ENCODE peak calls at places on chromosomes 4 and X, in nine cellular contexts. S is GM10248; P is endothelial cell; Q is GM12865; V is body of pancreas; N is nephron progenitor cell; D is fibroblast of pulmonary artery; T is CD8-positive, alpha-beta T cell; U is upper lobe of right lung. X is an unnamed sample.

GRCh38 chrX:51795136-51795535 is 51.9 kb downstream of the GSPT2 start:
- DNase-seq in V (no peak), D (no peak), N (no peak), S (no peak), P (no peak), T (no peak), U (no peak), Q (no peak), X (no peak)

GRCh38 chr4:141246243-141246642 is 25.5 kb downstream of the ZNF330 start:
- DNase-seq in U (no peak), N (no peak), D (peak), Q (no peak), V (no peak), P (no peak), S (no peak), T (no peak), X (no peak)

GRCh38 chr4:77095101-77095826 is 19.5 kb upstream of the CCNI start:
- DNase-seq in S (peak), Q (peak), N (peak), T (peak), D (peak), U (peak), V (peak), P (peak), X (peak)

GRCh38 chrX:9498236-9498635 is 33.4 kb downstream of the TBL1X start:
- DNase-seq in Q (no peak), T (no peak), D (no peak), U (no peak), P (no peak), N (no peak), S (no peak), V (no peak), X (no peak)

GRCh38 chr4:113028074-113028473 is 21.4 kb upstream of the ANK2 start:
- DNase-seq in U (no peak), N (no peak), D (no peak), S (no peak), P (no peak), Q (no peak), T (no peak), V (no peak), X (no peak)

GRCh38 chr4:19494958-19495357 is 756.7 kb upstream of the SLIT2 start:
- DNase-seq in T (no peak), Q (no peak), V (no peak), D (no peak), P (no peak), S (no peak), U (no peak), N (no peak), X (no peak)

GRCh38 chrX:350148-350533 is 31.5 kb upstream of the GTPBP6 start:
- DNase-seq in N (no peak), T (no peak), P (no peak), S (no peak), Q (no peak), D (no peak), U (no peak), V (no peak), X (no peak)

GRCh38 chr4:18767921-18768320 is 746.4 kb upstream of the LCORL start:
- DNase-seq in T (no peak), U (no peak), S (no peak), N (no peak), D (no peak), P (no peak), V (no peak), Q (no peak), X (no peak)

GRCh38 chr4:42555828-42556227 is 101.1 kb downstream of the ATP8A1 start:
- DNase-seq in S (no peak), V (no peak), N (no peak), T (no peak), D (peak), U (no peak), P (no peak), Q (no peak), X (no peak)

GRCh38 chr4:9952415-9952950 is 68.8 kb downstream of the SLC2A9 start:
- DNase-seq in V (no peak), N (no peak), U (no peak), S (no peak), T (no peak), Q (no peak), P (no peak), D (peak), X (no peak)

GRCh38 chr4:72701987-72702819 is 133.2 kb upstream of the ADAMTS3 start:
- DNase-seq in V (peak), Q (peak), P (peak), T (no peak), U (no peak), N (peak), D (peak), S (peak), X (peak)

GRCh38 chrX:4314586-4314985 is 601.1 kb upstream of the PRKX start:
- DNase-seq in D (no peak), S (no peak), N (no peak), V (no peak), T (no peak), U (no peak), P (no peak), Q (no peak), X (no peak)

GRCh38 chr4:135050086-135050717 is 848.6 kb upstream of the PABPC4L start:
- DNase-seq in Q (no peak), D (peak), V (no peak), S (no peak), N (no peak), T (no peak), P (no peak), U (no peak), X (no peak)

GRCh38 chrX:38215141-38215540 is 5.5 kb downstream of the SRPX start:
- DNase-seq in P (no peak), T (no peak), S (no peak), Q (no peak), D (peak), U (no peak), N (no peak), V (no peak), X (no peak)

GRCh38 chr4:123986268-123986798 is 589.7 kb downstream of the SPRY1 start:
- DNase-seq in D (peak), S (no peak), T (no peak), N (no peak), P (no peak), Q (no peak), V (no peak), U (no peak), X (no peak)

GRCh38 chr4:141429933-141430332 is 206.4 kb upstream of the IL15 start:
- DNase-seq in Q (peak), V (no peak), T (no peak), N (no peak), D (no peak), U (no peak), S (no peak), P (no peak), X (no peak)

GRCh38 chr4:110618091-110619000 is 4.5 kb downstream of the PITX2 start:
- DNase-seq in N (peak), V (no peak), D (no peak), U (no peak), S (no peak), Q (no peak), T (no peak), P (peak), X (peak)

GRCh38 chr4:83231620-83232056 is 53.0 kb downstream of the COQ2 start:
- DNase-seq in P (no peak), D (peak), S (peak), T (peak), U (no peak), Q (peak), N (no peak), V (no peak), X (no peak)

GRCh38 chr4:13527192-13527982 is 16.9 kb downstream of the NKX3-2 start:
- DNase-seq in N (no peak), U (no peak), S (peak), Q (no peak), D (no peak), P (no peak), T (no peak), V (no peak), X (peak)

GRCh38 chr4:78057135-78057599 is at the start of gene FRAS1:
- DNase-seq in V (peak), Q (no peak), P (peak), S (peak), U (peak), T (no peak), N (peak), D (peak), X (peak)

GRCh38 chr4:94534401-94535312 is 82.9 kb downstream of the PDLIM5 start:
- DNase-seq in Q (peak), N (no peak), T (no peak), V (no peak), D (peak), P (no peak), U (no peak), S (peak), X (peak)

GRCh38 chr4:122647656-122648055 is 26.8 kb upstream of the IL21 start:
- DNase-seq in D (no peak), P (no peak), N (no peak), V (no peak), T (no peak), S (no peak), Q (no peak), U (no peak), X (no peak)

GRCh38 chr4:122650148-122650547 is 29.3 kb upstream of the IL21 start:
- DNase-seq in V (no peak), N (no peak), S (no peak), D (no peak), P (no peak), Q (no peak), U (no peak), T (no peak), X (no peak)

GRCh38 chr4:122658377-122658776 is 37.5 kb upstream of the IL21 start:
- DNase-seq in D (no peak), P (no peak), U (no peak), N (no peak), T (no peak), Q (no peak), V (no peak), S (no peak), X (no peak)

GRCh38 chr4:122652379-122652778 is 31.5 kb upstream of the IL21 start:
- DNase-seq in S (peak), Q (peak), N (peak), U (no peak), P (peak), T (peak), V (peak), D (peak), X (peak)
- TF ChIP-seq CTCF in S (peak), Q (peak), N (no peak), U (peak), P (peak), T (no peak), V (peak), D (peak), X (peak)

DNA sequence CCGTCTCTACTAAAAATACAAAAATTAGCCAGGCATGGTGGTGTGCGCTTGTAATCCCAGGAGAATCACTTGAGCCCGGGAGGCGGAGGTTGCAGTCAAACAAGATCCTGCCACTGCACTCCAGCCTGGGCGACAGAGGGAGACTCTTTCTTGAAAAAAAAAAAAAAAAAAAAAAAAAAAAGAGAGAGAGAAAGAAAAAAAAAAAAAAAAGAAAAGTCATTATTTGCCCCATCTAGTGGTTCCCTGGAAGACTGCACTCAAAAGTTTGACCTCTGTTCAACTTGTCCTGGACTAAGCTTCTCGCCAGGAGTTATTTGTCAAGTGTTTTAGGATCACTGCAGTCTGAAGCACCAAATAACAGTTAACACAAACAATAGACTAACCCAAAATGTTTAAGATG is 45.3 kb upstream of the KCTD8 start:
- DNase-seq in V (no peak), U (no peak), Q (peak), T (no peak), D (peak), S (peak), P (no peak), N (peak), X (peak)
- TF ChIP-seq CTCF in V (peak), U (no peak), Q (peak), T (no peak), D (peak), S (no peak), P (peak), N (peak), X (peak)

GRCh38 chr4:185728886-185729285 is 83.1 kb downstream of the SORBS2 start:
- DNase-seq in Q (no peak), D (no peak), P (no peak), V (no peak), S (no peak), U (no peak), N (no peak), T (no peak), X (no peak)

GRCh38 chr4:185730387-185730786 is 81.6 kb downstream of the SORBS2 start:
- DNase-seq in T (no peak), D (peak), P (peak), Q (peak), V (no peak), N (no peak), U (no peak), S (no peak), X (no peak)

GRCh38 chr4:185734214-185734613 is 77.8 kb downstream of the SORBS2 start:
- DNase-seq in S (peak), P (no peak), V (no peak), N (no peak), U (no peak), T (no peak), D (no peak), Q (peak), X (peak)

GRCh38 chr4:185729300-185729912 is 82.6 kb downstream of the SORBS2 start:
- DNase-seq in P (no peak), U (no peak), D (peak), S (no peak), T (no peak), Q (no peak), N (no peak), V (no peak), X (no peak)

DNA sequence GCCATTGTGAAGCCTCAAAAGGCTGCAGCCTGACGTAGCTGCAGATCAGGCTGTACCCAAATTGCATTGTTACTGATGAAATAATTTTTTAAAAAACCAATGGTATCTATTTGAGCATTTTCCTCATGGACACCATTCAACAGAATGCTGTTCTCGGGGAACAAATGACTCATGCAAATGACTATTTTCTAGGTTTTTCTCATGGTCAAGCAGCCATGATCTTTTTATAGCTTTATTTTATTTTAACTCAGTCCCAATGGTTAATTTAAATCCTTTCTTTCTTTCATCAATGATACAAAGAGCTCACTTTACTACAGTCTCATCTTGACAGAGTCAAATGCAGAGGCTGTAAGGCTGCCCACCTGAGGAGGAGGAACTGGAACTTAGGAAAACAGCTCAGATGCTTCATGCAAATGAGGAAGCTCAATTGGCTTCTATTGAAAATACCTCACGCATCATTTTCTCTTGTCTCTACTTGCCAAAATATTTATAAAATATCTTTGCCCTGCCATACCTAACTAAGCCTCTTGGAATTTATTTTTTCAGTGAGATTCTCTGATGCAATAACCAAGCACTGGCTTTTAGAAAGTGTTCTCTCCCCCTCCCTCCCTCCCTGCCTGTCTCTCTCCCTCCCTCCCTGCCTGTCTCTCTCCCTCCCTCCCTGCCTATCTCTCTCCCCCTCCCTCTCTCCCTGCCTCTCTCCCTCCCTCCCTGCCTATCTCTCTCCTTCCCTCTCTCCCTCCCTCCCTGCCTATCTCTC is 81.0 kb downstream of the SORBS2 start:
- DNase-seq in D (peak), U (no peak), T (no peak), Q (peak), V (no peak), S (peak), P (no peak), N (no peak), X (no peak)
- TF ChIP-seq CTCF in D (no peak), U (peak), T (no peak), Q (no peak), V (no peak), S (no peak), P (no peak), N (no peak), X (no peak)

GRCh38 chrX:102154218-102154860 is 1.4 kb downstream of the BEX5 start:
- DNase-seq in V (peak), N (peak), P (peak), Q (no peak), S (no peak), T (no peak), D (no peak), U (no peak), X (no peak)
- TF ChIP-seq CTCF in V (peak), N (peak), P (peak), Q (no peak), S (peak), T (peak), D (no peak), U (peak), X (peak)

DNA sequence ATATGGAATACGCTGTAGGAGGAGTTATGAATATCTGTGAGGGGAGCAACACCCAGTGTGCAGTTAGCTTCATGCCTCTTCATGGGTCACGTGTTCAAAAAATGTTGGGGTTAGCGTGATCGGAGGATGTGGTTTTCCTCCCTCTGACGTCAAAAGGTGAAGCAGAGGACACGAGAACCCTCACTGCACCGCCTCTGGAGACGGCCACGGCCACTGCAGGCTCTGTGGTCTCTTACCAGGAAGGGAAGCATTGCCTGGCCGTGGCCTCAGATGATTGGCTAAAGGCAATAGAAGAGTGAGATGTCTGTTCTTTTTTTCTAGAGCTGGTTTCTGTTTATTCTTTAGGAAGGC is 28.9 kb downstream of the HTT-AS start:
- DNase-seq in N (no peak), U (peak), S (no peak), V (no peak), Q (peak), D (peak), T (peak), P (no peak), X (no peak)
- TF ChIP-seq CTCF in N (no peak), U (no peak), S (no peak), V (no peak), Q (no peak), D (no peak), T (no peak), P (no peak), X (no peak)

GRCh38 chr4:172142331-172142738 is 329.1 kb downstream of the GALNTL6 start:
- DNase-seq in N (no peak), S (no peak), D (peak), V (no peak), U (no peak), Q (no peak), T (no peak), P (no peak), X (no peak)

GRCh38 chr4:172143605-172144314 is 330.6 kb downstream of the GALNTL6 start:
- DNase-seq in Q (no peak), U (no peak), D (no peak), S (no peak), P (no peak), T (no peak), V (no peak), N (no peak), X (no peak)

GRCh38 chr4:172152284-172152683 is 339.1 kb downstream of the GALNTL6 start:
- DNase-seq in V (no peak), N (no peak), P (no peak), T (no peak), D (no peak), S (no peak), U (no peak), Q (peak), X (no peak)

GRCh38 chr4:172149329-172149728 is 336.1 kb downstream of the GALNTL6 start:
- DNase-seq in P (no peak), D (no peak), N (no peak), Q (no peak), U (no peak), T (no peak), V (no peak), S (no peak), X (no peak)

DNA sequence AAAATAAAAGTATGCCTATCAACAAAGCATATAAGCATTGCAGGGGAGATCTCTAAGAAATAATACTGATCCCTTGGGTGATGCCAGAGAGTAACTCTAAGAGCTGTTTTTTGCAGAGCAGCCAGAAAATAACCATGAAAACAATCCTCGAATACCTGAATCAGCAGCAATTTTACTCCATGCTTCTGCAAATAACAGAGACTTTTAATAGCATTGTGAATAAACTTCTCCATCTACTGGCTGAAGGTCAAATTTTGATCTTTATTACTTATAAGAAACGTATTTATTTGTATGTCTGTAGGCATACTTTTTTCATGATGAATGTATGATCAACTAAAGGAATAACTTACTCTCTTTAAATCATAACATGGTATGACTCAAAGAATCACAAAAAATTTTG is 334.5 kb downstream of the GALNTL6 start:
- DNase-seq in V (no peak), D (peak), N (no peak), U (no peak), P (no peak), Q (no peak), T (no peak), S (no peak), X (no peak)
- TF ChIP-seq CTCF in V (no peak), D (no peak), N (no peak), U (no peak), P (no peak), Q (no peak), T (no peak), S (no peak), X (no peak)

X was measured in GM13977.